ENCODE peak calls at places on chromosomes 12 and 14, in seven cellular contexts. N is mesenchymal stem cell, H is H9, J is mesendoderm, G is IMR-90, P is H1, X is trophoblast cell. Z is an unnamed sample. For H3K79me1, the result is how much of the 10 kb centered on the place peaks cover.

GRCh38 chr12:123752046-123752445 is 10.1 kb upstream of the DNAH10 start:
- DNase-seq in N (no peak), H (no peak), J (no peak), G (no peak), P (no peak), X (no peak), Z (no peak)

GRCh38 chr14:37246427-37246829 is 48.7 kb downstream of the MIPOL1 start:
- DNase-seq in N (peak), H (no peak), J (peak), G (peak), P (no peak), X (peak), Z (peak)

GRCh38 chr12:11959117-11959823 is 111.5 kb upstream of the BCL2L14 start:
- DNase-seq in N (no peak), H (no peak), J (no peak), G (peak), P (peak), X (no peak), Z (no peak)

GRCh38 chr14:72880820-72881219 is 13.1 kb downstream of the DPF3 start:
- DNase-seq in N (no peak), H (no peak), J (no peak), G (no peak), P (no peak), X (no peak), Z (no peak)

GRCh38 chr12:27534060-27534764 is 10.2 kb downstream of the PPFIBP1 start:
- DNase-seq in N (no peak), H (no peak), J (no peak), G (no peak), P (no peak), X (no peak), Z (no peak)

GRCh38 chr14:98293527-98293926 is 978.5 kb downstream of the BCL11B start:
- DNase-seq in N (no peak), H (no peak), J (no peak), G (no peak), P (no peak), X (no peak), Z (no peak)

GRCh38 chr12:11067514-11067913 is 5.4 kb upstream of the TAS2R46 start:
- DNase-seq in N (no peak), H (no peak), J (no peak), G (peak), P (no peak), X (no peak), Z (no peak)

GRCh38 chr12:56474389-56474788 is 6.0 kb downstream of the SPRYD4 start:
- DNase-seq in N (no peak), H (no peak), J (no peak), G (no peak), P (no peak), X (no peak), Z (no peak)

GRCh38 chr14:50560929-50561280 is 960 bp downstream of the ATL1 start:
- DNase-seq in N (peak), H (peak), J (peak), G (peak), P (peak), X (peak), Z (peak)

GRCh38 chr14:92417759-92418158 is 94.8 kb downstream of the SLC24A4 start:
- DNase-seq in N (no peak), H (no peak), J (no peak), G (no peak), P (no peak), X (peak), Z (no peak)

GRCh38 chr12:34292736-34293625 is 270.7 kb downstream of the ALG10 start:
- DNase-seq in N (no peak), H (no peak), J (no peak), G (no peak), P (no peak), X (no peak), Z (no peak)

GRCh38 chr12:467591-467990 is 7.9 kb downstream of the B4GALNT3 start:
- DNase-seq in N (peak), H (no peak), J (no peak), G (no peak), P (no peak), X (no peak), Z (no peak)
- H3K79me1 ChIP-seq in N (under half), H (under half), J (under half), G (under half), P (under half), X (under half), Z (under half)

DNA sequence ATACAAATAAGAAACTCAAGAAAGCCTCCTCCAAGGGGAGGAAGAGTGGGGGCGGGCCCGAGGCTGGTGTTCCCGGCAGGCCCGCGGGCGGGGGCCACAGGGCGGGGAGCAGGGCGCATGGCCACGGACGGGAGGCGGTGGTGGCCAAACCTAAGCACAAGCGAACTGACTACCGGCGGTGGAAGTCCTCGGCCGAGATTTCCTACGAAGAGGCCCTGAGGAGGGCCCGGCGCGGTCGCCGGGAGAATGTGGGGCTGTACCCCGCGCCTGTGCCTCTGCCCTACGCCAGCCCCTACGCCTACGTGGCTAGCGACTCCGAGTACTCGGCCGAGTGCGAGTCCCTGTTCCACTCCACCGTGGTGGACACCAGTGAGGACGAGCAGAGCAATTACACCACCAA is 8.7 kb downstream of the DACT1 start:
- DNase-seq in N (no peak), H (no peak), J (no peak), G (no peak), P (no peak), X (no peak), Z (no peak)
- H2AK5ac ChIP-seq in N (no peak), H (no peak), J (no peak), G (no peak), P (no peak), X (no peak), Z (peak)

GRCh38 chr14:76257111-76257803 is 105.5 kb downstream of the GPATCH2L start:
- DNase-seq in N (no peak), H (no peak), J (no peak), G (no peak), P (no peak), X (no peak), Z (no peak)

GRCh38 chr14:76256545-76256944 is 104.8 kb downstream of the GPATCH2L start:
- DNase-seq in N (no peak), H (no peak), J (no peak), G (no peak), P (no peak), X (no peak), Z (no peak)

GRCh38 chr14:76260749-76261148 is 109.0 kb downstream of the GPATCH2L start:
- DNase-seq in N (no peak), H (no peak), J (no peak), G (no peak), P (no peak), X (no peak), Z (no peak)

GRCh38 chr14:76259029-76259735 is 107.5 kb downstream of the GPATCH2L start:
- DNase-seq in N (no peak), H (no peak), J (no peak), G (no peak), P (no peak), X (no peak), Z (no peak)

GRCh38 chr14:76257842-76258397 is 106.2 kb downstream of the GPATCH2L start:
- DNase-seq in N (no peak), H (no peak), J (peak), G (no peak), P (no peak), X (no peak), Z (no peak)
- H3K79me1 ChIP-seq in N (under half), H (under half), J (under half), G (under half), P (under half), X (under half), Z (under half)

GRCh38 chr12:52387859-52388258 is 2.4 kb upstream of the KRT84 start:
- DNase-seq in N (no peak), H (no peak), J (no peak), G (no peak), P (no peak), X (no peak), Z (no peak)

GRCh38 chr12:52391618-52392002 is 6.2 kb upstream of the KRT84 start:
- DNase-seq in N (no peak), H (no peak), J (no peak), G (no peak), P (no peak), X (no peak), Z (no peak)

GRCh38 chr12:52389313-52390207 is 4.1 kb upstream of the KRT84 start:
- DNase-seq in N (no peak), H (peak), J (peak), G (no peak), P (no peak), X (peak), Z (no peak)

GRCh38 chr12:52392465-52393007 is 7.1 kb upstream of the KRT84 start:
- DNase-seq in N (no peak), H (no peak), J (no peak), G (no peak), P (no peak), X (no peak), Z (no peak)

GRCh38 chr12:52390739-52391617 is 5.5 kb upstream of the KRT84 start:
- DNase-seq in N (peak), H (peak), J (peak), G (peak), P (peak), X (peak), Z (no peak)
- H2AK5ac ChIP-seq in N (no peak), H (no peak), J (no peak), G (no peak), P (no peak), X (no peak), Z (peak)

GRCh38 chr12:4626543-4626942 is 22.3 kb downstream of the AKAP3 start:
- DNase-seq in N (no peak), H (no peak), J (no peak), G (no peak), P (no peak), X (no peak), Z (no peak)
- H3K79me1 ChIP-seq in N (under half), H (under half), J (under half), G (under half), P (under half), X (under half), Z (under half)

DNA sequence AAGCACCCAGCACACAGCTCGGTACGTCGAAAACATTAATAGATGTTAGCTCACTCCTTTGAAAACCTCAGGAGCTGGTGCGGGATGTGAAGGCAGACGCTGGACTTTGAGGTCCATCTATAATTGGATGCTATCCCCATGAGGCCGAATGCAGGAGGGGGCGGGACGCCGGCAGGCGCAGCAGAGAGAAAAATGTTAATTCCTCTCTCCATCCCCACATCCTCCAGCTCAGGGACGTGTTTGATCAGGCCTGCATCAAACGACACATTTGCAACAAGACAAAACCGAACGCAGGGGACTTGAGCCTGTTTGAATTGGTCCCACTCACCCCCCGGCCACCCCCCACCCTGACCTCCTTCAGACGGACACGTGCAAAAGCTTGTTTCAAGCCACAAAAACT is 231.0 kb downstream of the RBM19 start:
- DNase-seq in N (no peak), H (peak), J (no peak), G (no peak), P (no peak), X (no peak), Z (no peak)
- H2AK5ac ChIP-seq in N (no peak), H (no peak), J (no peak), G (no peak), P (no peak), X (no peak), Z (no peak)

DNA sequence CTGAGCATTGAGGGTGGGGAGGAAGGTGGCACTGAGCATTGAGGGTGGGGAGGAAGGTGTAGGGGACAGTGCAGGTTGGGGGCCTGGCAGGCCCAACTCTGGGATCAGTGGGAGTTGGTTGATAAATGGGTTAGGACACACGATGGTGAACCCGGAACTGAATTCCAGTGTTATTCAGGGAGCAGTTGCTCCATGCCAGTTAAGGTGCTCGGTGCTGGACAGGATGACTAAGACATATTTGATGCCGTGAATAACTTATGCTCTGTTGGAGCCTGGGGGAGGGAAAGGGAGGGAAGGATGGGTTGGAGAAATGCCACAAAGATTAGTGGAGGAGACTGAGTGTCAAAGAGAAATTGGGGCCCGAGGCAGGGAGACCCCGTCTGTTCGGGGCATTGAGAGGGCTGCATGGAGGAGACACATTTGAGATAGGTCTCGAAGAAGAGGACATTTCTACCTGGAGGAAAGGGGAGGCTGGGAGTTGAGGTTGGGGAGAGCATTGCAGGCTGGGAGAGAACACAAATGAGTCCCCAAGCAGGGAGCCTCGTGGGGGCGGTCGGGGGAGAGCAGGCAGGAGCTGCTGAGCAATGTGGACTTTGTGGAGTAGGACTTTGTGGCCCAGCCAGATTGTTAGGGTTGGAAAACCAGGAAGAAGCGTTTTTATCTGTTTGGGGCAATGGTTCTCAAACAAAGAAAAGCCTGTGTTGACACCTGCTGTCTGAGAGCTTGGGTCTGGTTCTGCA is 65.3 kb downstream of the IQSEC3 start:
- DNase-seq in N (no peak), H (no peak), J (no peak), G (no peak), P (no peak), X (no peak), Z (no peak)
- H3K79me1 ChIP-seq in N (under half), H (under half), J (under half), G (under half), P (under half), X (under half), Z (under half)

GRCh38 chr14:34775342-34775741 is 60.9 kb upstream of the CFL2 start:
- DNase-seq in N (no peak), H (no peak), J (no peak), G (no peak), P (no peak), X (no peak), Z (no peak)

GRCh38 chr14:34766060-34766459 is 51.7 kb upstream of the CFL2 start:
- DNase-seq in N (no peak), H (no peak), J (no peak), G (no peak), P (no peak), X (peak), Z (no peak)

GRCh38 chr14:34766611-34767010 is 52.2 kb upstream of the CFL2 start:
- DNase-seq in N (no peak), H (no peak), J (no peak), G (peak), P (no peak), X (no peak), Z (no peak)

GRCh38 chr14:34775922-34776321 is 61.5 kb upstream of the CFL2 start:
- DNase-seq in N (no peak), H (no peak), J (no peak), G (no peak), P (no peak), X (no peak), Z (no peak)

DNA sequence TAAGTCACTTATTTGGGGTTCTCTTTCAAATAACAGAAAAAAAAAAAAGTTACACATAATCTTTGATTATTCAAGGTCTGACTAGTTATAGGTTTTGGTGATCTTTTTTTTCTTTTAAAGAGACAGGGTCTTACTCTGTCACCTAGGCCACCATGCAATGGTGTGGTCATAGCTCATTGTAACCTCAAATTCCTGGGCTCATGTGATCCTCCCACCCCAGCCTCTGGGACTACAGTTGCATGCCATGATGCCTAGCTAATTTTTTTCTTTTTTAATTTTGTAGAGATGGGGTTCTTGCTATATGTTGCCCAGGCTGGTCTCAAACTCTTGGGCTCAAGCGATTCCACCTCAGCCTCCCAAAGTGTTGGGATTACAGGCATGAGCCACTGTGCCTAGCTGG is 56.5 kb upstream of the CFL2 start:
- DNase-seq in N (no peak), H (no peak), J (no peak), G (no peak), P (no peak), X (no peak), Z (no peak)
- H2AK5ac ChIP-seq in N (no peak), H (no peak), J (no peak), G (no peak), P (no peak), X (no peak), Z (no peak)

GRCh38 chr14:41597647-41598046 is 9.0 kb upstream of the LRFN5 start:
- DNase-seq in N (no peak), H (peak), J (no peak), G (no peak), P (peak), X (peak), Z (no peak)
- H3K79me1 ChIP-seq in N (under half), H (under half), J (under half), G (under half), P (under half), X (under half), Z (under half)

DNA sequence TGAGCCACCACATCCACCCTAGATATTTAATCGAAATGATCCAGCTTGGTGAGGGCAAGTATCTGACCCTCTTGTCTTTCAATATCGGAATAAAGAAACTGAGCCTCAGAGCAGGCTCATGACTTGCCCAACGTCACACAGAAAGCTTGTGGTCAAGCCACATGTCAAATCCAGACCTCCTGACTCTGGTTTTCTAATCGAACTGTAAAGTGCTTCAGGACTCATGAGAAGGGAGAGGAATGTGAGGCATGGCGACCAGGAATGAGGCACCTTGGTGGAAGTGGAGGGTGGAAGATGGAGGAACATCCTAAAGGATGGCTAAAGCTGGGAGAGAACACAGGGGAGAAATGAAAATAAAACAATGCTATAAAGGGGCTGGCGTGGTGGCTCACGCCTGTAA is 27.9 kb upstream of the SPPL3 start:
- DNase-seq in N (no peak), H (no peak), J (no peak), G (no peak), P (no peak), X (no peak), Z (no peak)
- H2AK5ac ChIP-seq in N (no peak), H (no peak), J (no peak), G (no peak), P (peak), X (no peak), Z (no peak)